ENCODE peak calls at places on chromosomes 5 and 9, in seven cellular contexts. S is mesendoderm; R is NCI-H2107; F is HAP-1; E is activated T-helper 1 cell treated with anti-CD3 and anti-CD28 coated beads, Interleukin-12 subunit alpha, Interleukin-12 subunit beta, Interleukin-2, Interleukin-4 antibody, amounts not matched to agents 30 ng/mL and 10 ng/mL and 1 ng/mL, durations not matched to agents 14 hours and 24 hours and 36 hours; U is activated CD4-positive, alpha-beta T cell treated with anti-CD3 and anti-CD28 coated beads, Interleukin-2, amount 50 U/mL, for 4 hours; J is GM23248. V is an unnamed sample.

GRCh38 chr5:32852535-32852934 is 141.4 kb downstream of the NPR3 start:
- DNase-seq in S (peak), R (no peak), F (no peak), E (no peak), U (no peak), J (peak), V (no peak)

GRCh38 chr5:176794509-176794908 is 15.8 kb upstream of the UNC5A start:
- DNase-seq in S (no peak), R (no peak), F (no peak), E (no peak), U (no peak), J (no peak), V (no peak)

GRCh38 chr5:159362190-159362589 is 31.9 kb upstream of the IL12B start:
- DNase-seq in S (no peak), R (no peak), F (no peak), E (no peak), U (no peak), J (no peak), V (no peak)

GRCh38 chr5:9516591-9516990 is 29.3 kb downstream of the SEMA5A start:
- DNase-seq in S (peak), R (no peak), F (no peak), E (no peak), U (no peak), J (no peak), V (no peak)

GRCh38 chr5:95283761-95284511 is 958 bp downstream of the MCTP1 start:
- DNase-seq in S (peak), R (no peak), F (peak), E (peak), U (no peak), J (peak), V (no peak)

GRCh38 chr5:177498013-177498847 is 826 bp upstream of the PDLIM7 start:
- DNase-seq in S (no peak), R (no peak), F (peak), E (no peak), U (no peak), J (peak), V (no peak)

GRCh38 chr5:125232779-125233230 is 486.4 kb upstream of the ZNF608 start:
- DNase-seq in S (no peak), R (no peak), F (no peak), E (no peak), U (no peak), J (peak), V (no peak)

GRCh38 chr9:90854637-90855036 is 53.0 kb downstream of the SYK start:
- DNase-seq in S (no peak), R (no peak), F (no peak), E (no peak), U (no peak), J (no peak), V (peak)

GRCh38 chr9:110847661-110848060 is 179.1 kb downstream of the MUSK start:
- DNase-seq in S (no peak), R (no peak), F (no peak), E (no peak), U (no peak), J (peak), V (no peak)

GRCh38 chr5:43242196-43242595 is 50.2 kb downstream of the NIM1K start:
- DNase-seq in S (no peak), R (no peak), F (no peak), E (no peak), U (no peak), J (no peak), V (no peak)

GRCh38 chr5:62043289-62044274 is 262.4 kb upstream of the KIF2A start:
- DNase-seq in S (peak), R (no peak), F (peak), E (no peak), U (no peak), J (no peak), V (no peak)

GRCh38 chr9:90307177-90307833 is 335.3 kb downstream of the DIRAS2 start:
- DNase-seq in S (no peak), R (peak), F (no peak), E (no peak), U (no peak), J (no peak), V (peak)

GRCh38 chr9:116027096-116027495 is 126.5 kb upstream of the PAPPA start:
- DNase-seq in S (peak), R (no peak), F (no peak), E (no peak), U (no peak), J (peak), V (no peak)

V was measured in NCI-H2029 treated with DMSO at 0.1 percent for 48 hours.